ENCODE peak calls at places on chromosomes 11 and 22, in five cellular contexts. One of them, this sample, is unnamed.

GRCh38 chr11:92447586-92447985 is 223.0 kb downstream of the FAT3 start:
- DNase-seq in body of pancreas: no peak
- DNase-seq in neural progenitor cell: no peak
- DNase-seq in cardiac muscle cell: no peak
- DNase-seq in NB4: no peak
- DNase-seq in this sample: no peak

GRCh38 chr22:49282596-49282995 is 545.1 kb downstream of the BRD1 start:
- DNase-seq in neural progenitor cell: no peak
- DNase-seq in NB4: no peak
- DNase-seq in cardiac muscle cell: no peak
- DNase-seq in body of pancreas: no peak
- DNase-seq in this sample: no peak

GRCh38 chr22:38282397-38282796 is 9.6 kb upstream of the TMEM184B start:
- DNase-seq in NB4: no peak
- DNase-seq in body of pancreas: no peak
- DNase-seq in cardiac muscle cell: no peak
- DNase-seq in neural progenitor cell: no peak
- DNase-seq in this sample: no peak

GRCh38 chr11:45395421-45395820 is 109.3 kb upstream of the SYT13 start:
- DNase-seq in neural progenitor cell: no peak
- DNase-seq in body of pancreas: no peak
- DNase-seq in cardiac muscle cell: no peak
- DNase-seq in NB4: no peak
- DNase-seq in this sample: no peak

GRCh38 chr11:74466916-74467885 is at the start of gene KCNE3:
- DNase-seq in neural progenitor cell: peak
- DNase-seq in NB4: peak
- DNase-seq in cardiac muscle cell: no peak
- DNase-seq in body of pancreas: peak
- DNase-seq in this sample: no peak

GRCh38 chr11:129593098-129593497 is 217.4 kb downstream of the BARX2 start:
- DNase-seq in body of pancreas: peak
- DNase-seq in NB4: no peak
- DNase-seq in cardiac muscle cell: no peak
- DNase-seq in neural progenitor cell: peak
- DNase-seq in this sample: no peak

GRCh38 chr11:120125509-120125908 is 12.4 kb downstream of the TRIM29 start:
- DNase-seq in cardiac muscle cell: no peak
- DNase-seq in neural progenitor cell: no peak
- DNase-seq in NB4: no peak
- DNase-seq in body of pancreas: no peak
- DNase-seq in this sample: no peak

GRCh38 chr11:82873919-82874333 is 26.3 kb downstream of the PRCP start:
- DNase-seq in cardiac muscle cell: no peak
- DNase-seq in body of pancreas: no peak
- DNase-seq in neural progenitor cell: no peak
- DNase-seq in NB4: no peak
- DNase-seq in this sample: no peak

GRCh38 chr22:27794244-27794643 is 7.3 kb downstream of the MN1 start:
- DNase-seq in neural progenitor cell: peak
- DNase-seq in cardiac muscle cell: peak
- DNase-seq in body of pancreas: no peak
- DNase-seq in NB4: no peak
- DNase-seq in this sample: no peak

GRCh38 chr11:73192272-73192671 is 25.8 kb upstream of the P2RY2 start:
- DNase-seq in neural progenitor cell: no peak
- DNase-seq in NB4: peak
- DNase-seq in cardiac muscle cell: no peak
- DNase-seq in body of pancreas: no peak
- DNase-seq in this sample: no peak

GRCh38 chr11:34749666-34750659 is 129.1 kb downstream of the EHF start:
- DNase-seq in neural progenitor cell: no peak
- DNase-seq in body of pancreas: peak
- DNase-seq in cardiac muscle cell: no peak
- DNase-seq in NB4: no peak
- DNase-seq in this sample: peak

GRCh38 chr11:110908401-110909106 is 196.3 kb upstream of the ARHGAP20 start:
- DNase-seq in neural progenitor cell: no peak
- DNase-seq in body of pancreas: no peak
- DNase-seq in NB4: no peak
- DNase-seq in cardiac muscle cell: no peak
- DNase-seq in this sample: peak

GRCh38 chr22:30821863-30822215 is 127.2 kb downstream of the OSBP2 start:
- DNase-seq in body of pancreas: no peak
- DNase-seq in neural progenitor cell: no peak
- DNase-seq in cardiac muscle cell: no peak
- DNase-seq in NB4: no peak
- DNase-seq in this sample: no peak

GRCh38 chr11:36713715-36714114 is 115.7 kb upstream of the RAG2 start:
- DNase-seq in NB4: no peak
- DNase-seq in neural progenitor cell: no peak
- DNase-seq in cardiac muscle cell: no peak
- DNase-seq in body of pancreas: no peak
- DNase-seq in this sample: no peak

GRCh38 chr22:38881464-38881871 is 9.5 kb upstream of the CBX6 start:
- DNase-seq in body of pancreas: peak
- DNase-seq in NB4: no peak
- DNase-seq in neural progenitor cell: no peak
- DNase-seq in cardiac muscle cell: peak
- DNase-seq in this sample: peak

GRCh38 chr11:15119826-15120225 is 5.1 kb downstream of the INSC start:
- DNase-seq in NB4: no peak
- DNase-seq in neural progenitor cell: no peak
- DNase-seq in body of pancreas: no peak
- DNase-seq in cardiac muscle cell: no peak
- DNase-seq in this sample: no peak

GRCh38 chr11:119782021-119782420 is 53.0 kb upstream of the NECTIN1 start:
- DNase-seq in body of pancreas: no peak
- DNase-seq in NB4: no peak
- DNase-seq in cardiac muscle cell: no peak
- DNase-seq in neural progenitor cell: peak
- DNase-seq in this sample: no peak

GRCh38 chr11:103326070-103326794 is 217.0 kb downstream of the DYNC2H1 start:
- DNase-seq in NB4: peak
- DNase-seq in neural progenitor cell: peak
- DNase-seq in body of pancreas: peak
- DNase-seq in cardiac muscle cell: peak
- DNase-seq in this sample: peak

GRCh38 chr11:71994786-71995185 is 3.9 kb upstream of the IL18BP start:
- DNase-seq in cardiac muscle cell: no peak
- DNase-seq in neural progenitor cell: no peak
- DNase-seq in body of pancreas: no peak
- DNase-seq in NB4: no peak
- DNase-seq in this sample: no peak

GRCh38 chr11:75632962-75633361 is 35.9 kb downstream of the MAP6 start:
- DNase-seq in NB4: no peak
- DNase-seq in cardiac muscle cell: no peak
- DNase-seq in neural progenitor cell: no peak
- DNase-seq in body of pancreas: no peak
- DNase-seq in this sample: no peak

GRCh38 chr11:42631223-42631843 is 680.5 kb upstream of the API5 start:
- DNase-seq in NB4: peak
- DNase-seq in neural progenitor cell: peak
- DNase-seq in body of pancreas: no peak
- DNase-seq in cardiac muscle cell: peak
- DNase-seq in this sample: no peak

GRCh38 chr11:2860636-2861035 is 24.9 kb downstream of the CDKN1C start:
- DNase-seq in body of pancreas: no peak
- DNase-seq in neural progenitor cell: no peak
- DNase-seq in cardiac muscle cell: no peak
- DNase-seq in NB4: peak
- DNase-seq in this sample: no peak

GRCh38 chr22:46742576-46743221 is 4.6 kb upstream of the CERK start:
- DNase-seq in body of pancreas: no peak
- DNase-seq in cardiac muscle cell: no peak
- DNase-seq in neural progenitor cell: no peak
- DNase-seq in NB4: no peak
- DNase-seq in this sample: no peak

GRCh38 chr11:7964873-7965272 is 374 bp downstream of the NLRP10 start:
- DNase-seq in NB4: no peak
- DNase-seq in cardiac muscle cell: no peak
- DNase-seq in body of pancreas: no peak
- DNase-seq in neural progenitor cell: no peak
- DNase-seq in this sample: peak

GRCh38 chr11:44861829-44862545 is 88.7 kb downstream of the TP53I11 start:
- DNase-seq in NB4: peak
- DNase-seq in cardiac muscle cell: peak
- DNase-seq in neural progenitor cell: peak
- DNase-seq in body of pancreas: peak
- DNase-seq in this sample: peak

GRCh38 chr11:77083553-77084245 is 16.9 kb downstream of the CAPN5 start:
- DNase-seq in neural progenitor cell: no peak
- DNase-seq in cardiac muscle cell: no peak
- DNase-seq in NB4: no peak
- DNase-seq in body of pancreas: no peak
- DNase-seq in this sample: no peak

GRCh38 chr11:113487622-113488021 is 12.4 kb upstream of the DRD2 start:
- DNase-seq in neural progenitor cell: no peak
- DNase-seq in body of pancreas: no peak
- DNase-seq in NB4: no peak
- DNase-seq in cardiac muscle cell: no peak
- DNase-seq in this sample: no peak

GRCh38 chr11:110362916-110363574 is 66.6 kb upstream of the RDX start:
- DNase-seq in cardiac muscle cell: peak
- DNase-seq in NB4: no peak
- DNase-seq in body of pancreas: peak
- DNase-seq in neural progenitor cell: peak
- DNase-seq in this sample: no peak

GRCh38 chr22:47154621-47155081 is 392.2 kb downstream of the TBC1D22A start:
- DNase-seq in NB4: no peak
- DNase-seq in cardiac muscle cell: peak
- DNase-seq in neural progenitor cell: no peak
- DNase-seq in body of pancreas: peak
- DNase-seq in this sample: no peak

GRCh38 chr11:121716060-121716459 is 263.3 kb upstream of the SORL1-AS1 start:
- DNase-seq in NB4: no peak
- DNase-seq in cardiac muscle cell: no peak
- DNase-seq in neural progenitor cell: no peak
- DNase-seq in body of pancreas: no peak
- DNase-seq in this sample: peak

GRCh38 chr22:21650823-21651520 is 8.9 kb downstream of the SDF2L1 start:
- DNase-seq in neural progenitor cell: peak
- DNase-seq in NB4: no peak
- DNase-seq in body of pancreas: no peak
- DNase-seq in cardiac muscle cell: no peak
- DNase-seq in this sample: no peak
- H3K4me3 ChIP-seq in neural progenitor cell: peak
- H3K4me3 ChIP-seq in NB4: no peak
- H3K4me3 ChIP-seq in body of pancreas: no peak
- H3K4me3 ChIP-seq in cardiac muscle cell: peak
- H3K4me3 ChIP-seq in this sample: peak

GRCh38 chr11:66336234-66337102 is at the start of gene RIN1:
- DNase-seq in neural progenitor cell: peak
- DNase-seq in cardiac muscle cell: peak
- DNase-seq in body of pancreas: peak
- DNase-seq in NB4: peak
- DNase-seq in this sample: peak
- H3K4me3 ChIP-seq in neural progenitor cell: peak
- H3K4me3 ChIP-seq in cardiac muscle cell: peak
- H3K4me3 ChIP-seq in body of pancreas: peak
- H3K4me3 ChIP-seq in NB4: peak
- H3K4me3 ChIP-seq in this sample: peak

GRCh38 chr11:67613313-67613959 is 6.7 kb downstream of the NDUFV1 start:
- DNase-seq in cardiac muscle cell: no peak
- DNase-seq in neural progenitor cell: no peak
- DNase-seq in NB4: no peak
- DNase-seq in body of pancreas: no peak
- DNase-seq in this sample: no peak

GRCh38 chr11:67615455-67616430 is 9.0 kb downstream of the NDUFV1 start:
- DNase-seq in cardiac muscle cell: peak
- DNase-seq in body of pancreas: peak
- DNase-seq in NB4: peak
- DNase-seq in neural progenitor cell: peak
- DNase-seq in this sample: no peak

GRCh38 chr11:67616431-67617242 is 9.9 kb downstream of the NDUFV1 start:
- DNase-seq in neural progenitor cell: no peak
- DNase-seq in NB4: no peak
- DNase-seq in cardiac muscle cell: no peak
- DNase-seq in body of pancreas: no peak
- DNase-seq in this sample: no peak

GRCh38 chr11:67613960-67614715 is 7.4 kb downstream of the NDUFV1 start:
- DNase-seq in body of pancreas: peak
- DNase-seq in cardiac muscle cell: peak
- DNase-seq in NB4: peak
- DNase-seq in neural progenitor cell: peak
- DNase-seq in this sample: no peak

DNA sequence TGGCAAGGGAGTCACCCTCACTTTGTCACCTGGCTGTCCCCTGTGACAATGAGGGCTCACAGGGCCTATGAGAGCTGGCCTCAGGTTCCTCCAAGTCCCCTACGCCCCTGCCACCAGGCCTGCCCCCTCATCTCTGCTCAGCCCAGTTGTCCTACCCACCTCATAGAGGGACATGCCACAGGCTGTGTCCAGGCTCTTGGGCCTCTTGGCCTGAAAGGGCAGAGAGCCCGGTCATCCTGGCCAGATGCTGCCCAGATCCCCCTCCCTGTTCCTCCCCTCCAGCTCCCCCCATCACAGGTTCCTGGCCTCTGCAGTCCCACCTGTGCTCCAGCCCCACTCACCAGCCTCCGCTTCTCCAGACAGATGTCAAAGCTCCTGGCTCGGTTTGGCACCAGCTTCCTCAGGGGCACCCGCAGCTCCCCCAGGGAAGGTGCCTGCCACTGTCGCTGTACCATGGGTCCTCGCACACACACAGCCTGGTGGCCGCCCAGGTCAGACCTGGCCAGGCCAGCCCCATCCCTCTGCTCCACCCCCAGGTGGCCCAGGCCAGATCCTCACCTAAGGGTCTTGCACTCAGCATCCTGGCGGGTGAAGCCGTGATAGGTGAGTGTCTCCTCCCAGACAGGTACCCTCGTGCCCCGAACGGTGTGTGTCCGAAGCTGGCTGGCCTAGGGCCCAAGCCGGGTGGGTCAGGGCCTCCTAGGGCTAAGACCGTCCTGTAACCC is 8.2 kb downstream of the NDUFV1 start:
- DNase-seq in NB4: no peak
- DNase-seq in body of pancreas: no peak
- DNase-seq in cardiac muscle cell: no peak
- DNase-seq in neural progenitor cell: no peak
- DNase-seq in this sample: no peak
- H3K4me3 ChIP-seq in NB4: no peak
- H3K4me3 ChIP-seq in body of pancreas: no peak
- H3K4me3 ChIP-seq in cardiac muscle cell: no peak
- H3K4me3 ChIP-seq in neural progenitor cell: no peak
- H3K4me3 ChIP-seq in this sample: no peak

GRCh38 chr11:98183034-98183433 is 837.7 kb upstream of the CNTN5 start:
- DNase-seq in body of pancreas: no peak
- DNase-seq in cardiac muscle cell: no peak
- DNase-seq in NB4: no peak
- DNase-seq in neural progenitor cell: no peak
- DNase-seq in this sample: no peak
- H3K4me3 ChIP-seq in body of pancreas: no peak
- H3K4me3 ChIP-seq in cardiac muscle cell: no peak
- H3K4me3 ChIP-seq in NB4: no peak
- H3K4me3 ChIP-seq in neural progenitor cell: no peak
- H3K4me3 ChIP-seq in this sample: no peak

GRCh38 chr22:36776722-36777121 is 803 bp upstream of the IFT27 start:
- DNase-seq in NB4: no peak
- DNase-seq in neural progenitor cell: no peak
- DNase-seq in body of pancreas: no peak
- DNase-seq in cardiac muscle cell: no peak
- DNase-seq in this sample: no peak
- H3K4me3 ChIP-seq in NB4: peak
- H3K4me3 ChIP-seq in neural progenitor cell: peak
- H3K4me3 ChIP-seq in body of pancreas: no peak
- H3K4me3 ChIP-seq in cardiac muscle cell: no peak
- H3K4me3 ChIP-seq in this sample: peak

This sample was measured in AG04449.